ENCODE peak calls at places on chromosomes 7 and 10, in four cellular contexts. W is gastrocnemius medialis, G is fibroblast of lung, R is mammary epithelial cell. M is an unnamed sample.

GRCh38 chr10:125940515-125940914 is 44.2 kb downstream of the FANK1 start:
- DNase-seq in W (no peak), G (no peak), R (no peak), M (no peak)

GRCh38 chr10:103853428-103854264 is 1.7 kb downstream of the SH3PXD2A start:
- DNase-seq in W (no peak), G (no peak), R (no peak), M (peak; percentile 33)

GRCh38 chr10:62594093-62594520 is 210.4 kb upstream of the ADO start:
- DNase-seq in W (peak; percentile 12), G (peak; percentile 52), R (peak; percentile 51), M (peak; percentile 49)

GRCh38 chr10:111037868-111038267 is 39.0 kb upstream of the ADRA2A start:
- DNase-seq in W (no peak), G (no peak), R (no peak), M (peak; percentile 8)

GRCh38 chr10:131123496-131123895 is 188.0 kb downstream of the TCERG1L start:
- DNase-seq in W (no peak), G (no peak), R (no peak), M (no peak)

GRCh38 chr10:126511917-126512487 is 123.7 kb upstream of the ADAM12 start:
- DNase-seq in W (no peak), G (no peak), R (no peak), M (no peak)

GRCh38 chr7:135074096-135074495 is 73.8 kb upstream of the TMEM140 start:
- DNase-seq in W (no peak), G (no peak), R (no peak), M (peak; percentile 3)

GRCh38 chr7:103855671-103856070 is 133.8 kb downstream of the RELN start:
- DNase-seq in W (no peak), G (no peak), R (no peak), M (no peak)

GRCh38 chr7:98870071-98870651 is 347 bp upstream of the TMEM130 start:
- DNase-seq in W (no peak), G (peak; percentile 55), R (peak; percentile 34), M (peak; percentile 43)

GRCh38 chr10:12432402-12433189 is 83.2 kb downstream of the CAMK1D start:
- DNase-seq in W (no peak), G (no peak), R (no peak), M (no peak)

GRCh38 chr7:132004528-132004927 is 448.1 kb upstream of the PODXL start:
- DNase-seq in W (no peak), G (peak; percentile 45), R (peak; percentile 17), M (no peak)
- TF ChIP-seq CTCF in W (no peak), G (peak; percentile 29), R (no peak), M (no peak)

GRCh38 chr10:97608991-97609561 is 19.6 kb downstream of the C10orf62 start:
- DNase-seq in W (peak; percentile 48), G (no peak), R (no peak), M (peak; percentile 34)
- H3K27ac ChIP-seq in W (peak overlapping the region; percentile 75), G (no peak overlapping the region), R (no peak overlapping the region), M (peak overlapping the region; percentile 74)

DNA sequence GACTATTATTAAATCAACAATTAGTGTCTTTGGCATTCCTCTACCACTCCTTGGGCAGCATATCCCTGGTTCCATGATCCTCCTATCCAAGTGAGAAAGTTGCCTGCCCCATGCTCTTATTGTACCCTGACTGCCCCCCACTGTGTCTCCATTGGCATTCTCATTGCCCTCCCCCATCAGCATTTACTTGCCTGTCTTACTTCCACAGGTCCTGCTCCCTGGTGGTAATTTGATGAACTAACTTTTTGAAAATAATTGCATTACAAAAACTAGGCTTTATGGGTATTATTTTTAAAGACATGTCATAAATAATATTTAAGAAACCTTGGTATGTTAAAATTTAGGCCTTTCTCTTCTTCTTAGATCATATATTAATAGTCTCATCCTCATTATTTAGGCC is 346.4 kb downstream of the PCLO start:
- DNase-seq in W (no peak), G (no peak), R (no peak), M (no peak)
- TF ChIP-seq CTCF in W (no peak), G (peak; percentile 13), R (no peak), M (no peak)

DNA sequence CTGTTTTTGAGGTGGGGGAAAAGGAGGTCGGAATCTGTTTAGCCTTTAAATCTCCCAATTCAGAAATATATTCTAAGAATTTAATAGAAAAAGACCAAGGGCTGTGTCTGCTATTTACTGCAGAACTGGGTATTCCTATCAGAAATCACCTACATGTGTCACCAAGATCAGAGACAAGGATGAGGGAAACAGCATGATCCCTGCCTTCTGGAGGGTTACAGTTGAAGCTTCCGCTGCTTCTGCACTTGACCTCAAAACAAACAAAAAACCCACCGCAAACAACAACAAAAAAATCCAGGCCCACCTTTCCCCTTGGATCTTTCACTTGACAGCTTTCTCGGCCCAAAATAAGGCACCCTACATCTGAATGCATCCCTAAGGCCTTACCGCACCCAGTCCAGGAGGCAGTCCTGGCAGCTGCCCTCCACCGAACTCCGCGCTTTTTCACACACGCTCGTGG is 750 bp upstream of the CDK14 start:
- DNase-seq in W (no peak), G (peak; percentile 42), R (no peak), M (peak; percentile 13)
- H3K27ac ChIP-seq in W (peak overlapping the region; percentile 71), G (peak overlapping the region; percentile 81), R (peak overlapping the region; percentile 63), M (peak overlapping the region; percentile 92)

GRCh38 chr10:79555910-79556309 is 4.3 kb downstream of the SFTPA2 start:
- DNase-seq in W (no peak), G (no peak), R (no peak), M (no peak)
- TF ChIP-seq CTCF in W (no peak), G (no peak), R (no peak), M (no peak)

GRCh38 chr10:46541735-46542566 is 14.5 kb downstream of the GPRIN2 start:
- DNase-seq in W (no peak), G (no peak), R (no peak), M (no peak)

GRCh38 chr10:46538723-46539426 is 17.6 kb downstream of the GPRIN2 start:
- DNase-seq in W (no peak), G (no peak), R (no peak), M (no peak)

GRCh38 chr10:46539596-46540411 is 16.7 kb downstream of the GPRIN2 start:
- DNase-seq in W (no peak), G (peak; percentile 74), R (no peak), M (no peak)

GRCh38 chr10:46541017-46541661 is 15.3 kb downstream of the GPRIN2 start:
- DNase-seq in W (no peak), G (peak; percentile 24), R (no peak), M (no peak)

GRCh38 chr10:46540412-46541016 is 15.9 kb downstream of the GPRIN2 start:
- DNase-seq in W (no peak), G (no peak), R (no peak), M (no peak)
- H3K27ac ChIP-seq in W (no peak overlapping the region), G (peak overlapping the region; percentile 29), R (no peak overlapping the region), M (no peak overlapping the region)

GRCh38 chr7:151921451-151921850 is 34.8 kb upstream of the GALNTL5 start:
- DNase-seq in W (no peak), G (no peak), R (no peak), M (no peak)

GRCh38 chr7:151920533-151920932 is 35.7 kb upstream of the GALNTL5 start:
- DNase-seq in W (no peak), G (no peak), R (no peak), M (no peak)

GRCh38 chr7:151918444-151918843 is 37.8 kb upstream of the GALNTL5 start:
- DNase-seq in W (no peak), G (no peak), R (no peak), M (no peak)

GRCh38 chr7:151917791-151918311 is 38.4 kb upstream of the GALNTL5 start:
- DNase-seq in W (no peak), G (no peak), R (no peak), M (no peak)

DNA sequence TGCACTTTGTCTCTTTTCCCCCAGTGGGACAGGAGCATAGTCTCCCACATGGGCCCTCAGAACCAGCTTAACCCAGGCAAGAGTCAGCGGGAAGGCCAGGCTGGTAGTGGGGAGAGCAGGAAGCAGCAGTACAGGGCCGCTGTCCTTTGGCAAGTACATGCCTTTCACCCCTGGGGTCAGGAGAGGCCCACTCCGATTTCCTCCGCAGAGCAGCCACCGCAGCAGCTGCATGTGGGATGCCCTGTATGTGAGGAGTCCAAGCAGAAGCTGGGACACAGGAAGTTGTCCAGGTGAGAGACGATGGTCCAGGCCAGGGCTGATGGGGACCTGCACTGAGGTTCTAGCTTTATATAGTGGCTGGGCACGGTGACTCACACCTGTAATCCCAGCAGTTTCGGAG is 36.7 kb upstream of the GALNTL5 start:
- DNase-seq in W (no peak), G (no peak), R (no peak), M (no peak)
- TF ChIP-seq CTCF in W (no peak), G (no peak), R (no peak), M (no peak)

DNA sequence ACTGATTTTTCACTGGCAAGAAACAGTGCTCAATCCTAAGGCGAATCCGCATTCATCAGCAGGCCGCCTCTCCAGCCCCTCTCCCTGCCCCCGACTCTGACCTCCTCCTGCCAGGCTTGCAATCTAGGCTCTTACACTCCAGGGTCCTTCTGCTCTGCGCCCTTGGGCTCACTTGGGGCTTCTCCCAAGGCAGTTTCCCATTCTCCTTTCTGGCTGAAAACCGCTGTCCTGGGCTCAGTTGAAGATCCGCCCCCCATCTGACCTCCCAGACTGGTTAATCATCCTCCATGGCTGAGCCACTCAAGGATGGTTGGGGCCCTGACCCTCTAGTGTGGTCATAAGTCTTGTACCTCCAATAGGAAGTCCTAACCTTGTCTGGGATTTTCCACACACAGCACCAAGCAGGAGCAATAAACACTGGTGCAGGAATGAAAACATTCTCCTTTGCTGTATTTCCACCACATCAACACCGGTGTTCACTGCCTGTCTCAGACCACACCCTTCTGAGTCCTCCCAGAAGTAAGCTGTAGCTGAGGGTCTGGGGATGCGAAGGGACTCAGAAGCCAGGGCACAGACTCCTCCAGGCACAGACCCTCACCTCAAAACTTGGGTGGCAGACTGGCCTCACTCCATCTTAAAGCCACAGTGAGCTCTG is 42.4 kb downstream of the TNS3 start:
- DNase-seq in W (no peak), G (peak; percentile 84), R (no peak), M (no peak)
- H3K27ac ChIP-seq in W (no peak overlapping the region), G (no peak overlapping the region), R (no peak overlapping the region), M (peak overlapping the region; percentile 49)